ENCODE peak calls at places on chromosomes 11 and 22, in four cellular contexts. B is A549, U is K562, Z is HepG2. V is an unnamed sample.
A peak's percentile ranks its signal among the peaks of the same experiment; 100 is the strongest.

GRCh38 chr11:63892233-63892632 is 24.7 kb downstream of the RCOR2 start:
- DNase-seq in B (no peak), Z (no peak), U (no peak), V (no peak)

GRCh38 chr11:90241414-90241813 is 18.6 kb upstream of the CHORDC1 start:
- DNase-seq in Z (peak; percentile 20), B (no peak), U (no peak), V (no peak)

GRCh38 chr11:76153609-76153949 is 52.7 kb downstream of the WNT11 start:
- DNase-seq in Z (peak; percentile 49), B (no peak), U (no peak), V (no peak)

GRCh38 chr11:125343732-125344131 is 152.3 kb downstream of the FEZ1 start:
- DNase-seq in Z (no peak), B (no peak), U (no peak), V (no peak)

GRCh38 chr22:40665312-40665711 is 14.0 kb upstream of the MCHR1 start:
- DNase-seq in U (no peak), B (no peak), Z (no peak), V (no peak)

GRCh38 chr11:113488931-113489351 is 13.7 kb upstream of the DRD2 start:
- DNase-seq in B (no peak), Z (no peak), U (no peak), V (no peak)

GRCh38 chr22:25148149-25148691 is 51.4 kb upstream of the CRYBB3 start:
- DNase-seq in Z (no peak), U (no peak), B (no peak), V (no peak)

GRCh38 chr11:67615455-67616430 is 9.0 kb downstream of the NDUFV1 start:
- DNase-seq in B (peak; percentile 71), Z (peak; percentile 35), U (peak; percentile 49), V (peak; percentile 81)

GRCh38 chr11:41074318-41074717 is 385.1 kb downstream of the LRRC4C start:
- DNase-seq in B (no peak), Z (no peak), U (no peak), V (no peak)

GRCh38 chr22:17920145-17920605 is 104.2 kb downstream of the MICAL3 start:
- DNase-seq in Z (peak; percentile 70), U (peak; percentile 71), B (no peak), V (peak; percentile 47)

GRCh38 chr11:102534261-102534872 is 3.8 kb upstream of the MMP7 start:
- DNase-seq in Z (peak; percentile 12), U (no peak), B (no peak), V (no peak)

GRCh38 chr11:77424639-77425038 is 49.3 kb downstream of the PAK1 start:
- DNase-seq in B (no peak), Z (no peak), U (peak; percentile 11), V (no peak)

GRCh38 chr11:112965601-112966125 is 4.4 kb downstream of the NCAM1 start:
- DNase-seq in B (no peak), U (no peak), Z (no peak), V (no peak)

GRCh38 chr11:11427185-11427944 is 74.3 kb upstream of the CSNK2A3 start:
- DNase-seq in U (peak; percentile 15), B (no peak), Z (no peak), V (no peak)

GRCh38 chr11:75474240-75474639 is 41.2 kb upstream of the KLHL35 start:
- DNase-seq in Z (no peak), U (no peak), B (no peak), V (no peak)

GRCh38 chr11:126140106-126140931 is 71.1 kb downstream of the RPUSD4 start:
- DNase-seq in B (no peak), U (no peak), Z (no peak), V (no peak)

GRCh38 chr11:16891964-16892363 is 122.2 kb downstream of the PLEKHA7 start:
- DNase-seq in Z (no peak), B (no peak), U (no peak), V (no peak)
- TF ChIP-seq HMGXB4 in Z (no peak), B (no peak), U (no peak), V (no peak)

GRCh38 chr11:46247664-46248063 is 29.8 kb upstream of the CREB3L1 start:
- DNase-seq in Z (peak; percentile 72), B (peak; percentile 46), U (no peak), V (peak; percentile 75)

GRCh38 chr11:46246514-46246913 is 30.9 kb upstream of the CREB3L1 start:
- DNase-seq in U (no peak), B (no peak), Z (no peak), V (no peak)

GRCh38 chr11:46249103-46249942 is 28.1 kb upstream of the CREB3L1 start:
- DNase-seq in B (no peak), Z (no peak), U (peak; percentile 50), V (no peak)

GRCh38 chr11:46248270-46249102 is 29.0 kb upstream of the CREB3L1 start:
- DNase-seq in Z (peak; percentile 33), B (peak; percentile 76), U (peak; percentile 74), V (no peak)

DNA sequence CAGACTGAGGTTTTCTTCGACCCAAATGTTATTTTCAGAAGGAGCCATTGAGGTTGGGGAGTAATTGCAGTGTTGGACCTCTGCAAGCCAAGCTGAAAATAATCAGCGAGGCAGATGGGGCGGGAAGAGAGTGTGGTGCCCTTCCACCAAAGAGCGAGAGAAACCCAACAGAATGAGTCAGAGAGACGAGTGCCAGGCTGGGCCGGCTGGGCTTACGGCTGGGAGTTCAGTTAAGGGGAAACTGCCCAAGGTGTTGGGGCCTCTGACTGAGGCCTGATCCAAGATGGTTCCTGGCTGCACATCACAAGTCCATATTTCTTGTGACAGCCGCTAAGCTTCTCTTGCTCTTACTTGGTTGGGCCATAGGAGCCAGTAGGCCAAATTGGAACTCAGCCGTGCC is 30.4 kb upstream of the CREB3L1 start:
- DNase-seq in U (no peak), Z (no peak), B (no peak), V (no peak)
- TF ChIP-seq HMGXB4 in U (no peak), Z (no peak), B (no peak), V (no peak)

GRCh38 chr22:46067159-46068111 is 82.9 kb upstream of the PPARA start:
- DNase-seq in U (no peak), Z (no peak), B (no peak), V (peak; percentile 5)
- TF ChIP-seq HMGXB4 in U (no peak), Z (no peak), B (no peak), V (no peak)

GRCh38 chr11:13831707-13832106 is 130.8 kb upstream of the SPON1 start:
- DNase-seq in Z (no peak), B (no peak), U (no peak), V (no peak)

GRCh38 chr11:13826505-13827278 is 135.8 kb upstream of the SPON1 start:
- DNase-seq in B (no peak), Z (no peak), U (peak; percentile 13), V (no peak)
- TF ChIP-seq HMGXB4 in B (no peak), Z (no peak), U (no peak), V (no peak)

GRCh38 chr11:121554552-121554951 is 101.8 kb upstream of the SORL1-AS1 start:
- DNase-seq in Z (no peak), U (no peak), B (no peak), V (no peak)
- TF ChIP-seq HMGXB4 in Z (no peak), U (no peak), B (no peak), V (no peak)

DNA sequence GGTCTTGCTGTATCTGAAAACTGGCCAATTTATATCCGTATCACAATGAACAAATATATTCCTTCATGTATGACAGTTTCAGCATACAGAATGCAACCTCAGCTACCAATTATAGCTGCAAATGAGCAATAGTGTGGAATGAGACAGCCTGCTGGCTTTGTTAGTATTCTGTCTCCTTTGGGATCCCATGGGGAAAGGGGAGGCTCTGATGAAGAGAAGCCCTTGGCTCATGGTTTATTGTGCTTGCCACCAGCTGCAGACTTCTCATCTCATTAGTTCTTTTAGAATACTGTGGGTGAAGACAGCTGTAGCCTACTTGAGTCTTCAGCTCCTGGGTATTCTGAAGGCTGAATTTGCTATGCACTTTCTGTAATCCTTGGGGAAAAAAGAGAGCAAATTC is 42.4 kb downstream of the PITPNB start:
- DNase-seq in B (no peak), Z (no peak), U (no peak), V (no peak)
- TF ChIP-seq HMGXB4 in B (no peak), Z (no peak), U (no peak), V (no peak)

GRCh38 chr22:29343313-29343805 is 27.9 kb upstream of the RASL10A start:
- DNase-seq in Z (no peak), U (no peak), B (no peak), V (no peak)
- TF ChIP-seq HMGXB4 in Z (no peak), U (no peak), B (no peak), V (no peak)

DNA sequence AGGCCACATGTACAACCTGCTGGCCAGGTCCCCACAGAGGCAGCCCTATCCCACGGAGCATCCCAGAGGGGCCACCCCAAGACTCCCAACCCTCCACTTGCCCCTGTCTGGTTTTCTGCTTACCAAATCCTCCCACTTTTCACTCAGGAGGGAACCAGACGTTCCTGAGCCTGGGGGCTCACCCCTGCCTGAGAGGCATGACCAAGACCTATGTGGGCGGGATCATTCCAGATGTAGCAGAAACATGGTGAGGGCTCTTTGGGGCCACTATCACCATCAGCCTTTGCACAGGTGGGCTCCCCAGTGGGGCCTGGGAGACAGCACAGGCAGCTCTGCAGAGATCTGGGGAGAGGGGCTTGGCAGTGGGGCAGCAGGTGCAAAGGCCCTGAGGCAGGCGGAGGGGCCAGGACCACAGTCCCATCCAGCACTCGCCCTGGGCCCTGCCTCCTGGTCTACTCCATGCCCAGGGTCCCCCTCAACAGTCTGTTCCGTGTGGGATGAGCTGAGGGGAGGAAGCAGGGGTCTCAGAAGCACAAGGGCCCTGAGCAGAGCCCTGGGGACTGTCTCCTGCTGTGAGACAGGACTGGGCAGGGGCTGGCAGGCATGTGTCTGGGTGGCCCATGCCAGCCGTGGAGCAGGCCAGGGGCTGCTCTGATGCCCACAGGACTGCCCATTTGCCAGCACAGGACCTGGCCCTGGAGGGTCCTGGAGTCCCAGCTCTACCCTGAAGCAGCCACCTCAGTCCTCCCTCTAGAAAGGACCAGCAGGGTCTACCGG is 9.4 kb downstream of the PIM3 start:
- DNase-seq in U (no peak), B (no peak), Z (no peak), V (no peak)
- TF ChIP-seq HMGXB4 in U (no peak), B (no peak), Z (no peak), V (no peak)